ENCODE peak calls at places on chromosomes 5 and 9, in eight cellular contexts. B is DMS153; X is foreskin fibroblast; W is activated T-cell treated with anti-CD3 and anti-CD28 coated beads, Interleukin-2, amount 50 U/mL, for 1 hour; U is activated naive CD8-positive, alpha-beta T cell treated with anti-CD3 and anti-CD28 coated beads, Interleukin-2, amount 50 U/mL, for 24 hours; V is heart left ventricle; O is stimulated activated CD4-positive, alpha-beta T cell treated with anti-CD3 and anti-CD28 coated beads, Interleukin-1b, Interleukin-23, amount 100 ng/mL, for 4 hours; M is A549. Q is an unnamed sample.

GRCh38 chr9:36126016-36126786 is 10.3 kb upstream of the GLIPR2 start:
- DNase-seq in B (no peak), X (no peak), W (no peak), U (no peak), V (no peak), O (no peak), M (no peak), Q (no peak)

GRCh38 chr5:5483350-5483749 is 60.9 kb downstream of the ICE1 start:
- DNase-seq in B (no peak), X (no peak), W (no peak), U (no peak), V (no peak), O (no peak), M (no peak), Q (no peak)

GRCh38 chr9:21680590-21680989 is 121.8 kb upstream of the MTAP start:
- DNase-seq in B (no peak), X (no peak), W (no peak), U (no peak), V (no peak), O (no peak), M (peak), Q (no peak)

GRCh38 chr5:79621056-79621455 is 8.8 kb downstream of the TENT2 start:
- DNase-seq in B (no peak), X (peak), W (no peak), U (no peak), V (no peak), O (no peak), M (peak), Q (no peak)

GRCh38 chr9:6901179-6901578 is 143.4 kb downstream of the KDM4C start:
- DNase-seq in B (no peak), X (no peak), W (no peak), U (no peak), V (no peak), O (no peak), M (no peak), Q (no peak)

GRCh38 chr5:19240150-19240549 is 747.9 kb downstream of the CDH18 start:
- DNase-seq in B (no peak), X (peak), W (no peak), U (no peak), V (no peak), O (no peak), M (no peak), Q (no peak)

GRCh38 chr5:146366904-146367303 is 28.3 kb downstream of the POU4F3 start:
- DNase-seq in B (no peak), X (no peak), W (no peak), U (no peak), V (no peak), O (no peak), M (no peak), Q (no peak)

GRCh38 chr9:99783799-99784198 is 37.9 kb upstream of the NR4A3 start:
- DNase-seq in B (no peak), X (no peak), W (no peak), U (no peak), V (no peak), O (no peak), M (no peak), Q (no peak)

GRCh38 chr5:151023651-151024050 is 3.3 kb downstream of the GPX3 start:
- DNase-seq in B (no peak), X (no peak), W (no peak), U (no peak), V (peak), O (no peak), M (no peak), Q (no peak)

GRCh38 chr9:18429065-18429464 is 44.9 kb upstream of the ADAMTSL1 start:
- DNase-seq in B (no peak), X (peak), W (no peak), U (no peak), V (no peak), O (no peak), M (no peak), Q (no peak)

GRCh38 chr9:86406366-86406765 is 52.2 kb upstream of the TUT7 start:
- DNase-seq in B (no peak), X (peak), W (no peak), U (no peak), V (no peak), O (no peak), M (peak), Q (no peak)

GRCh38 chr9:114583371-114583770 is 4.2 kb upstream of the ATP6V1G1 start:
- DNase-seq in B (no peak), X (no peak), W (no peak), U (no peak), V (no peak), O (no peak), M (no peak), Q (no peak)

GRCh38 chr9:21402387-21403247 is 6.3 kb upstream of the IFNA8 start:
- DNase-seq in B (no peak), X (no peak), W (peak), U (peak), V (no peak), O (no peak), M (peak), Q (no peak)

GRCh38 chr5:1788828-1789227 is 10.8 kb downstream of the MRPL36 start:
- DNase-seq in B (no peak), X (no peak), W (no peak), U (no peak), V (no peak), O (no peak), M (no peak), Q (no peak)

GRCh38 chr5:317086-317811 is 4.3 kb upstream of the AHRR start:
- DNase-seq in B (peak), X (peak), W (no peak), U (peak), V (no peak), O (no peak), M (peak), Q (peak)

GRCh38 chr9:113543286-113544000 is 79.9 kb downstream of the RGS3 start:
- DNase-seq in B (no peak), X (no peak), W (no peak), U (no peak), V (no peak), O (no peak), M (no peak), Q (no peak)

GRCh38 chr9:14288433-14288832 is 25.5 kb downstream of the NFIB start:
- DNase-seq in B (no peak), X (no peak), W (no peak), U (no peak), V (no peak), O (no peak), M (no peak), Q (no peak)

GRCh38 chr9:9299134-9299533 is 1313.7 kb downstream of the PTPRD start:
- DNase-seq in B (no peak), X (no peak), W (no peak), U (no peak), V (no peak), O (no peak), M (no peak), Q (no peak)

GRCh38 chr9:84953252-84953773 is 283.8 kb downstream of the NTRK2 start:
- DNase-seq in B (no peak), X (no peak), W (no peak), U (no peak), V (no peak), O (no peak), M (no peak), Q (no peak)

GRCh38 chr5:52786937-52787599 is 648 bp upstream of the ITGA1 start:
- DNase-seq in B (peak), X (no peak), W (peak), U (no peak), V (peak), O (no peak), M (peak), Q (no peak)

GRCh38 chr9:82797539-82797938 is 265.4 kb downstream of the RASEF start:
- DNase-seq in B (peak), X (no peak), W (no peak), U (no peak), V (peak), O (no peak), M (no peak), Q (no peak)

GRCh38 chr5:89703799-89704198 is 705.8 kb downstream of the CETN3 start:
- DNase-seq in B (no peak), X (no peak), W (no peak), U (no peak), V (no peak), O (no peak), M (no peak), Q (no peak)

GRCh38 chr5:10987881-10988504 is 227.0 kb upstream of the DAP start:
- DNase-seq in B (peak), X (no peak), W (peak), U (peak), V (peak), O (peak), M (peak), Q (peak)

GRCh38 chr5:124675921-124676846 is 70.3 kb downstream of the ZNF608 start:
- DNase-seq in B (no peak), X (no peak), W (no peak), U (no peak), V (no peak), O (no peak), M (no peak), Q (no peak)

Q was measured in NCI-H774.